ENCODE peak calls at places on chromosomes 7 and 10, in nine cellular contexts. One of them, this sample, is unnamed.

GRCh38 chr7:93530701-93531100 is 43.8 kb downstream of the CALCR start:
- DNase-seq in A673: no peak
- DNase-seq in PC-3: no peak
- DNase-seq in adrenal gland: no peak
- DNase-seq in bronchial epithelial cell: no peak
- DNase-seq in left ventricle myocardium inferior: no peak
- DNase-seq in HFFc6: no peak
- DNase-seq in neural crest cell: no peak
- DNase-seq in ovary: no peak
- DNase-seq in this sample: no peak

GRCh38 chr7:36314491-36314890 is 75.2 kb upstream of the ANLN start:
- DNase-seq in left ventricle myocardium inferior: no peak
- DNase-seq in PC-3: no peak
- DNase-seq in bronchial epithelial cell: no peak
- DNase-seq in ovary: no peak
- DNase-seq in HFFc6: no peak
- DNase-seq in adrenal gland: no peak
- DNase-seq in A673: no peak
- DNase-seq in neural crest cell: no peak
- DNase-seq in this sample: no peak

GRCh38 chr10:69958232-69958902 is 94.3 kb upstream of the MACROH2A2 start:
- DNase-seq in HFFc6: peak
- DNase-seq in ovary: no peak
- DNase-seq in adrenal gland: no peak
- DNase-seq in left ventricle myocardium inferior: no peak
- DNase-seq in PC-3: peak
- DNase-seq in A673: peak
- DNase-seq in bronchial epithelial cell: peak
- DNase-seq in neural crest cell: no peak
- DNase-seq in this sample: peak

GRCh38 chr10:227014-227413 is 91.8 kb downstream of the ZMYND11 start:
- DNase-seq in PC-3: no peak
- DNase-seq in neural crest cell: no peak
- DNase-seq in HFFc6: no peak
- DNase-seq in left ventricle myocardium inferior: no peak
- DNase-seq in A673: no peak
- DNase-seq in bronchial epithelial cell: peak
- DNase-seq in ovary: no peak
- DNase-seq in adrenal gland: no peak
- DNase-seq in this sample: no peak

GRCh38 chr10:90871279-90871760 is 454 bp upstream of the RPP30 start:
- DNase-seq in adrenal gland: peak
- DNase-seq in PC-3: no peak
- DNase-seq in A673: peak
- DNase-seq in HFFc6: peak
- DNase-seq in neural crest cell: peak
- DNase-seq in ovary: no peak
- DNase-seq in left ventricle myocardium inferior: no peak
- DNase-seq in bronchial epithelial cell: peak
- DNase-seq in this sample: no peak

GRCh38 chr7:134693256-134693655 is 46.6 kb downstream of the BPGM start:
- DNase-seq in PC-3: peak
- DNase-seq in ovary: peak
- DNase-seq in A673: no peak
- DNase-seq in HFFc6: peak
- DNase-seq in left ventricle myocardium inferior: no peak
- DNase-seq in bronchial epithelial cell: peak
- DNase-seq in adrenal gland: peak
- DNase-seq in neural crest cell: no peak
- DNase-seq in this sample: peak

GRCh38 chr7:90111-91063 is 102.0 kb upstream of the FAM20C start:
- DNase-seq in HFFc6: peak
- DNase-seq in left ventricle myocardium inferior: no peak
- DNase-seq in PC-3: peak
- DNase-seq in A673: no peak
- DNase-seq in ovary: no peak
- DNase-seq in bronchial epithelial cell: peak
- DNase-seq in neural crest cell: no peak
- DNase-seq in adrenal gland: no peak
- DNase-seq in this sample: peak

GRCh38 chr7:107152011-107152410 is 16.8 kb upstream of the HBP1 start:
- DNase-seq in left ventricle myocardium inferior: no peak
- DNase-seq in HFFc6: peak
- DNase-seq in ovary: no peak
- DNase-seq in neural crest cell: no peak
- DNase-seq in PC-3: peak
- DNase-seq in A673: no peak
- DNase-seq in adrenal gland: no peak
- DNase-seq in bronchial epithelial cell: peak
- DNase-seq in this sample: peak

GRCh38 chr10:113740850-113741249 is 10.6 kb upstream of the PLEKHS1 start:
- DNase-seq in A673: no peak
- DNase-seq in HFFc6: no peak
- DNase-seq in PC-3: no peak
- DNase-seq in left ventricle myocardium inferior: no peak
- DNase-seq in ovary: no peak
- DNase-seq in neural crest cell: no peak
- DNase-seq in bronchial epithelial cell: no peak
- DNase-seq in adrenal gland: no peak
- DNase-seq in this sample: no peak

GRCh38 chr7:920351-921070 is 34.0 kb downstream of the ADAP1 start:
- DNase-seq in PC-3: peak
- DNase-seq in ovary: peak
- DNase-seq in adrenal gland: peak
- DNase-seq in neural crest cell: no peak
- DNase-seq in bronchial epithelial cell: no peak
- DNase-seq in A673: no peak
- DNase-seq in left ventricle myocardium inferior: peak
- DNase-seq in HFFc6: no peak
- DNase-seq in this sample: no peak

GRCh38 chr10:86387221-86387794 is 20.7 kb upstream of the GRID1 start:
- DNase-seq in ovary: no peak
- DNase-seq in adrenal gland: no peak
- DNase-seq in left ventricle myocardium inferior: no peak
- DNase-seq in neural crest cell: no peak
- DNase-seq in PC-3: no peak
- DNase-seq in bronchial epithelial cell: no peak
- DNase-seq in HFFc6: no peak
- DNase-seq in A673: no peak
- DNase-seq in this sample: no peak

GRCh38 chr7:100674441-100675407 is 1.2 kb downstream of the GNB2 start:
- DNase-seq in bronchial epithelial cell: no peak
- DNase-seq in PC-3: no peak
- DNase-seq in neural crest cell: no peak
- DNase-seq in ovary: peak
- DNase-seq in A673: peak
- DNase-seq in HFFc6: no peak
- DNase-seq in adrenal gland: no peak
- DNase-seq in left ventricle myocardium inferior: peak
- DNase-seq in this sample: no peak

GRCh38 chr7:92797284-92797683 is 39.1 kb downstream of the CDK6 start:
- DNase-seq in neural crest cell: no peak
- DNase-seq in A673: no peak
- DNase-seq in PC-3: no peak
- DNase-seq in adrenal gland: no peak
- DNase-seq in left ventricle myocardium inferior: no peak
- DNase-seq in ovary: no peak
- DNase-seq in bronchial epithelial cell: no peak
- DNase-seq in HFFc6: peak
- DNase-seq in this sample: no peak

GRCh38 chr10:13865758-13866491 is 279.2 kb downstream of the PRPF18 start:
- DNase-seq in adrenal gland: no peak
- DNase-seq in left ventricle myocardium inferior: no peak
- DNase-seq in A673: no peak
- DNase-seq in PC-3: peak
- DNase-seq in neural crest cell: peak
- DNase-seq in HFFc6: peak
- DNase-seq in bronchial epithelial cell: peak
- DNase-seq in ovary: no peak
- DNase-seq in this sample: peak

GRCh38 chr7:80386686-80387085 is 125.2 kb downstream of the GNAT3 start:
- DNase-seq in adrenal gland: no peak
- DNase-seq in A673: no peak
- DNase-seq in ovary: no peak
- DNase-seq in left ventricle myocardium inferior: no peak
- DNase-seq in PC-3: no peak
- DNase-seq in neural crest cell: no peak
- DNase-seq in bronchial epithelial cell: no peak
- DNase-seq in HFFc6: peak
- DNase-seq in this sample: no peak

GRCh38 chr7:134315679-134316538 is 821 bp downstream of the SLC35B4 start:
- DNase-seq in neural crest cell: no peak
- DNase-seq in ovary: no peak
- DNase-seq in adrenal gland: peak
- DNase-seq in HFFc6: peak
- DNase-seq in PC-3: peak
- DNase-seq in left ventricle myocardium inferior: no peak
- DNase-seq in bronchial epithelial cell: peak
- DNase-seq in A673: peak
- DNase-seq in this sample: peak

GRCh38 chr7:117323585-117323876 is 673 bp upstream of the WNT2 start:
- DNase-seq in left ventricle myocardium inferior: no peak
- DNase-seq in HFFc6: no peak
- DNase-seq in ovary: no peak
- DNase-seq in bronchial epithelial cell: no peak
- DNase-seq in PC-3: no peak
- DNase-seq in A673: no peak
- DNase-seq in neural crest cell: no peak
- DNase-seq in adrenal gland: no peak
- DNase-seq in this sample: no peak

GRCh38 chr7:144534655-144535395 is 131.3 kb upstream of the NOBOX start:
- DNase-seq in adrenal gland: no peak
- DNase-seq in HFFc6: no peak
- DNase-seq in A673: no peak
- DNase-seq in neural crest cell: no peak
- DNase-seq in bronchial epithelial cell: no peak
- DNase-seq in ovary: no peak
- DNase-seq in PC-3: no peak
- DNase-seq in left ventricle myocardium inferior: no peak
- DNase-seq in this sample: no peak

GRCh38 chr7:108239501-108240225 is 109.5 kb upstream of the LAMB4 start:
- DNase-seq in HFFc6: no peak
- DNase-seq in bronchial epithelial cell: no peak
- DNase-seq in ovary: no peak
- DNase-seq in adrenal gland: no peak
- DNase-seq in left ventricle myocardium inferior: no peak
- DNase-seq in A673: peak
- DNase-seq in PC-3: no peak
- DNase-seq in neural crest cell: no peak
- DNase-seq in this sample: no peak

GRCh38 chr10:688621-689426 is 644 bp downstream of the DIP2C start:
- DNase-seq in neural crest cell: peak
- DNase-seq in bronchial epithelial cell: no peak
- DNase-seq in PC-3: peak
- DNase-seq in ovary: peak
- DNase-seq in adrenal gland: peak
- DNase-seq in HFFc6: peak
- DNase-seq in left ventricle myocardium inferior: peak
- DNase-seq in A673: peak
- DNase-seq in this sample: no peak

GRCh38 chr10:84341538-84341856 is 13.1 kb downstream of the CCSER2 start:
- DNase-seq in bronchial epithelial cell: no peak
- DNase-seq in ovary: no peak
- DNase-seq in A673: no peak
- DNase-seq in adrenal gland: no peak
- DNase-seq in HFFc6: no peak
- DNase-seq in left ventricle myocardium inferior: no peak
- DNase-seq in neural crest cell: no peak
- DNase-seq in PC-3: no peak
- DNase-seq in this sample: no peak
- TF ChIP-seq CTCF in bronchial epithelial cell: peak
- TF ChIP-seq CTCF in ovary: no peak
- TF ChIP-seq CTCF in A673: peak
- TF ChIP-seq CTCF in adrenal gland: no peak
- TF ChIP-seq CTCF in HFFc6: peak
- TF ChIP-seq CTCF in left ventricle myocardium inferior: no peak
- TF ChIP-seq CTCF in neural crest cell: no peak
- TF ChIP-seq CTCF in PC-3: peak
- TF ChIP-seq CTCF in this sample: no peak

GRCh38 chr7:130560972-130561371 is 69.1 kb downstream of the MEST start:
- DNase-seq in HFFc6: peak
- DNase-seq in PC-3: peak
- DNase-seq in adrenal gland: no peak
- DNase-seq in left ventricle myocardium inferior: no peak
- DNase-seq in A673: peak
- DNase-seq in bronchial epithelial cell: peak
- DNase-seq in neural crest cell: no peak
- DNase-seq in ovary: no peak
- DNase-seq in this sample: peak
- TF ChIP-seq CTCF in HFFc6: peak
- TF ChIP-seq CTCF in PC-3: peak
- TF ChIP-seq CTCF in adrenal gland: no peak
- TF ChIP-seq CTCF in left ventricle myocardium inferior: no peak
- TF ChIP-seq CTCF in A673: peak
- TF ChIP-seq CTCF in bronchial epithelial cell: peak
- TF ChIP-seq CTCF in neural crest cell: peak
- TF ChIP-seq CTCF in ovary: no peak
- TF ChIP-seq CTCF in this sample: peak

DNA sequence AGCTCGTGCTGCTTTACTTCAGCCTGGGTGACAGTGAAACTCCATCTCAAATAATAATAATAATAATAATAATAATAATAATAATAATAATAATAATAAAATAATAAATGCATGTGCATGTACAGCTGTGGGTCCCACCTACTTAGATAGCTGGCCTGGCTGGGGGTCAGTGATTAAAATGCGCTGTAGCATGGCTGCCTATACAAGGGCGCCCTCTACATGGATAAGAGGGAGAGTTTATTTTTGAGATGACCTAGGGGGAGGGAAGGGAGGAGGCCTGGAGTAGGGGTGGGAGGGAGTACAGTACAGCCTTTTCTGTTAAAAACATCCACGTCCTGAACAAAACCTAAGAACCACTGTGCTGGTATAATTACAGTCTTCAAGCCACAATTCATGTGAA is 146.4 kb downstream of the TMEM178B start:
- DNase-seq in ovary: no peak
- DNase-seq in bronchial epithelial cell: no peak
- DNase-seq in PC-3: no peak
- DNase-seq in neural crest cell: no peak
- DNase-seq in A673: peak
- DNase-seq in HFFc6: no peak
- DNase-seq in left ventricle myocardium inferior: no peak
- DNase-seq in adrenal gland: no peak
- DNase-seq in this sample: no peak
- TF ChIP-seq CTCF in ovary: no peak
- TF ChIP-seq CTCF in bronchial epithelial cell: no peak
- TF ChIP-seq CTCF in PC-3: peak
- TF ChIP-seq CTCF in neural crest cell: peak
- TF ChIP-seq CTCF in A673: peak
- TF ChIP-seq CTCF in HFFc6: peak
- TF ChIP-seq CTCF in left ventricle myocardium inferior: no peak
- TF ChIP-seq CTCF in adrenal gland: no peak
- TF ChIP-seq CTCF in this sample: no peak

DNA sequence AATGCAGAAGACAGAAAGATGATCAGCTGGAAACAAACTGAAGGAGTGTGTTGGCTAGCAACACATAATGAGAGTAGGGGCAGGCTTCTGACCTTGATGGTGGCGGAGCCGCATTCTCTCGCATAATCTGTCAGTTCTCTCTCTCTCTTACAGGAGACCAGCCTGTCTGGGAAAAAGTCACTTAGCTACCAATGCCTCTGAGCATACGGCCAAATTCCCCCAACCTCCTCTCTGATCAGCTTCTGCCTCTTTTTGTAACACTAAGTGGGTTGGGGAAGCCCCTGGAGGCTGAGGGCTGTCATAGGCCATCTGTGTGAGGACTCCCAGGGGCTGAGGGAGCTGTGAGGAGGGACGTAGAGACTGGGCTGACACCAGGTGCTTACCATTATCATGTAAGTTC is 104.6 kb downstream of the HIPK2 start:
- DNase-seq in PC-3: peak
- DNase-seq in adrenal gland: peak
- DNase-seq in bronchial epithelial cell: no peak
- DNase-seq in A673: no peak
- DNase-seq in left ventricle myocardium inferior: no peak
- DNase-seq in neural crest cell: no peak
- DNase-seq in ovary: no peak
- DNase-seq in HFFc6: no peak
- DNase-seq in this sample: no peak
- TF ChIP-seq CTCF in PC-3: no peak
- TF ChIP-seq CTCF in adrenal gland: no peak
- TF ChIP-seq CTCF in bronchial epithelial cell: no peak
- TF ChIP-seq CTCF in A673: no peak
- TF ChIP-seq CTCF in left ventricle myocardium inferior: no peak
- TF ChIP-seq CTCF in neural crest cell: no peak
- TF ChIP-seq CTCF in ovary: no peak
- TF ChIP-seq CTCF in HFFc6: no peak
- TF ChIP-seq CTCF in this sample: no peak